ENCODE peak calls at places on chromosomes 3 and 15, in six cellular contexts. N, O, J, B, W and H are unnamed samples.

GRCh38 chr3:5041315-5041714 is 62.1 kb downstream of the BHLHE40 start:
- DNase-seq in N (no peak), O (no peak), J (no peak), B (no peak), W (no peak), H (no peak)

GRCh38 chr3:169044341-169045113 is 619.0 kb downstream of the MECOM start:
- DNase-seq in N (no peak), O (no peak), J (peak), B (no peak), W (no peak), H (no peak)

GRCh38 chr15:48190932-48191573 is 412 bp upstream of the CTXN2 start:
- DNase-seq in N (no peak), O (peak), J (peak), B (peak), W (peak), H (peak)

GRCh38 chr15:75348563-75349350 is 1.9 kb downstream of the NEIL1 start:
- DNase-seq in N (no peak), O (no peak), J (no peak), B (no peak), W (no peak), H (no peak)

GRCh38 chr3:45236964-45237363 is 10.9 kb upstream of the TMEM158 start:
- DNase-seq in N (no peak), O (peak), J (no peak), B (no peak), W (no peak), H (no peak)

GRCh38 chr3:54034971-54035370 is 87.4 kb upstream of the CACNA2D3 start:
- DNase-seq in N (no peak), O (no peak), J (no peak), B (no peak), W (no peak), H (no peak)

GRCh38 chr15:89820651-89821611 is 6.3 kb upstream of the ANPEP start:
- DNase-seq in N (no peak), O (no peak), J (peak), B (no peak), W (no peak), H (no peak)

GRCh38 chr3:186425788-186426730 is 64.0 kb upstream of the DGKG start:
- DNase-seq in N (no peak), O (no peak), J (peak), B (no peak), W (no peak), H (no peak)

GRCh38 chr3:187293977-187294376 is 2.4 kb upstream of the MASP1 start:
- DNase-seq in N (no peak), O (no peak), J (no peak), B (no peak), W (no peak), H (no peak)

GRCh38 chr3:55721716-55722484 is 234.8 kb upstream of the WNT5A start:
- DNase-seq in N (no peak), O (peak), J (peak), B (no peak), W (no peak), H (no peak)

GRCh38 chr3:4504340-4505261 is 11.5 kb downstream of the ITPR1 start:
- DNase-seq in N (peak), O (peak), J (no peak), B (no peak), W (no peak), H (no peak)

GRCh38 chr3:32098528-32098927 is 7.9 kb upstream of the GPD1L start:
- DNase-seq in N (no peak), O (no peak), J (no peak), B (no peak), W (no peak), H (no peak)

GRCh38 chr3:196590279-196590678 is 21.8 kb downstream of the FBXO45 start:
- DNase-seq in N (no peak), O (no peak), J (no peak), B (peak), W (no peak), H (no peak)

GRCh38 chr15:58026051-58026450 is 39.5 kb downstream of the ALDH1A2 start:
- DNase-seq in N (no peak), O (no peak), J (no peak), B (no peak), W (no peak), H (no peak)

GRCh38 chr15:78088773-78089080 is 3.6 kb upstream of the SH2D7 start:
- DNase-seq in N (no peak), O (no peak), J (no peak), B (no peak), W (no peak), H (no peak)

GRCh38 chr3:50274371-50275104 is 4.3 kb upstream of the LSMEM2 start:
- DNase-seq in N (peak), O (peak), J (peak), B (peak), W (no peak), H (peak)

GRCh38 chr3:65305836-65306235 is 618.0 kb upstream of the ADAMTS9 start:
- DNase-seq in N (no peak), O (no peak), J (no peak), B (no peak), W (no peak), H (no peak)

GRCh38 chr3:156781310-156782230 is 44.6 kb upstream of the LEKR1 start:
- DNase-seq in N (no peak), O (no peak), J (peak), B (no peak), W (no peak), H (no peak)

GRCh38 chr3:82736696-82737277 is 975.3 kb upstream of the GBE1 start:
- DNase-seq in N (no peak), O (peak), J (no peak), B (no peak), W (no peak), H (no peak)

GRCh38 chr3:184639351-184639750 is 72.5 kb downstream of the MAGEF1 start:
- DNase-seq in N (no peak), O (no peak), J (no peak), B (no peak), W (no peak), H (no peak)